ENCODE peak calls at places on chromosomes 2 and 18, in six cellular contexts. One of them, this sample, is unnamed.

GRCh38 chr18:75638223-75638596 is 210.7 kb upstream of the SMIM21 start:
- DNase-seq in Caki2: no peak
- DNase-seq in fibroblast of villous mesenchyme: peak; percentile 29
- DNase-seq in EL: peak; percentile 65
- DNase-seq in activated CD4-positive, alpha-beta T cell treated with anti-CD3 and anti-CD28 coated beads for 24 hours: no peak
- DNase-seq in cerebellar cortex: no peak
- DNase-seq in this sample: no peak

GRCh38 chr18:13450289-13451207 is 232.0 kb downstream of the LDLRAD4 start:
- DNase-seq in fibroblast of villous mesenchyme: no peak
- DNase-seq in activated CD4-positive, alpha-beta T cell treated with anti-CD3 and anti-CD28 coated beads for 24 hours: no peak
- DNase-seq in Caki2: no peak
- DNase-seq in EL: no peak
- DNase-seq in cerebellar cortex: no peak
- DNase-seq in this sample: no peak

GRCh38 chr2:109168080-109168479 is 39.1 kb downstream of the SH3RF3 start:
- DNase-seq in activated CD4-positive, alpha-beta T cell treated with anti-CD3 and anti-CD28 coated beads for 24 hours: no peak
- DNase-seq in EL: no peak
- DNase-seq in cerebellar cortex: no peak
- DNase-seq in fibroblast of villous mesenchyme: peak; percentile 61
- DNase-seq in Caki2: no peak
- DNase-seq in this sample: no peak

GRCh38 chr2:186687774-186688173 is 6.1 kb upstream of the FAM171B start:
- DNase-seq in fibroblast of villous mesenchyme: peak; percentile 49
- DNase-seq in EL: no peak
- DNase-seq in activated CD4-positive, alpha-beta T cell treated with anti-CD3 and anti-CD28 coated beads for 24 hours: no peak
- DNase-seq in cerebellar cortex: no peak
- DNase-seq in Caki2: peak; percentile 10
- DNase-seq in this sample: no peak

GRCh38 chr2:64904405-64905329 is 84.5 kb upstream of the SLC1A4 start:
- DNase-seq in Caki2: no peak
- DNase-seq in cerebellar cortex: no peak
- DNase-seq in activated CD4-positive, alpha-beta T cell treated with anti-CD3 and anti-CD28 coated beads for 24 hours: no peak
- DNase-seq in EL: no peak
- DNase-seq in fibroblast of villous mesenchyme: no peak
- DNase-seq in this sample: no peak

GRCh38 chr18:59484796-59485328 is 125.8 kb upstream of the LMAN1 start:
- DNase-seq in Caki2: no peak
- DNase-seq in EL: peak; percentile 23
- DNase-seq in activated CD4-positive, alpha-beta T cell treated with anti-CD3 and anti-CD28 coated beads for 24 hours: no peak
- DNase-seq in fibroblast of villous mesenchyme: peak; percentile 87
- DNase-seq in cerebellar cortex: no peak
- DNase-seq in this sample: no peak

GRCh38 chr2:182038579-182038978 is 52.9 kb downstream of the PPP1R1C start:
- DNase-seq in cerebellar cortex: no peak
- DNase-seq in fibroblast of villous mesenchyme: no peak
- DNase-seq in Caki2: no peak
- DNase-seq in EL: peak; percentile 80
- DNase-seq in activated CD4-positive, alpha-beta T cell treated with anti-CD3 and anti-CD28 coated beads for 24 hours: no peak
- DNase-seq in this sample: no peak

GRCh38 chr2:237198144-237198900 is 112.6 kb downstream of the COPS8 start:
- DNase-seq in EL: peak; percentile 75
- DNase-seq in cerebellar cortex: no peak
- DNase-seq in Caki2: no peak
- DNase-seq in fibroblast of villous mesenchyme: peak; percentile 90
- DNase-seq in activated CD4-positive, alpha-beta T cell treated with anti-CD3 and anti-CD28 coated beads for 24 hours: no peak
- DNase-seq in this sample: no peak

This sample was measured in activated CD4-positive, alpha-beta memory T cell treated with anti-CD3 and anti-CD28 coated beads for 36 hours.